ENCODE peak calls at places on chromosomes 13 and 19, in four cellular contexts. X is AG09309, E is HFF-Myc, I is heart right ventricle. A is an unnamed sample.
A peak's percentile ranks its signal among the peaks of the same experiment; 100 is the strongest.

GRCh38 chr19:47427241-47428176 is 8.2 kb upstream of the MEIS3 start:
- DNase-seq in E (no peak), X (no peak), I (peak; percentile 39), A (peak; percentile 78)

GRCh38 chr19:16051254-16052025 is 24.9 kb upstream of the TPM4 start:
- DNase-seq in X (no peak), I (no peak), E (no peak), A (peak; percentile 72)

GRCh38 chr19:10553087-10553667 is 9.5 kb downstream of the ATG4D start:
- DNase-seq in I (no peak), E (no peak), X (no peak), A (peak; percentile 33)

GRCh38 chr13:110303644-110304043 is 3.3 kb downstream of the COL4A1 start:
- DNase-seq in E (no peak), X (no peak), I (no peak), A (no peak)

GRCh38 chr13:95115525-95115924 is 185.7 kb downstream of the ABCC4 start:
- DNase-seq in E (no peak), I (no peak), X (no peak), A (no peak)

GRCh38 chr13:26926371-26926770 is 165.8 kb upstream of the GPR12 start:
- DNase-seq in E (no peak), I (no peak), X (no peak), A (no peak)

GRCh38 chr19:2331601-2332246 is 3.2 kb downstream of the SPPL2B start:
- DNase-seq in I (no peak), E (no peak), X (no peak), A (no peak)

GRCh38 chr13:99339736-99340392 is 32.7 kb upstream of the GPR183 start:
- DNase-seq in I (no peak), E (no peak), X (no peak), A (peak; percentile 61)

GRCh38 chr13:113001251-113002140 is 32.5 kb downstream of the MCF2L start:
- DNase-seq in I (no peak), E (no peak), X (no peak), A (no peak)

GRCh38 chr13:43895940-43896339 is 16.2 kb downstream of the LACC1 start:
- DNase-seq in E (no peak), I (no peak), X (no peak), A (no peak)

DNA sequence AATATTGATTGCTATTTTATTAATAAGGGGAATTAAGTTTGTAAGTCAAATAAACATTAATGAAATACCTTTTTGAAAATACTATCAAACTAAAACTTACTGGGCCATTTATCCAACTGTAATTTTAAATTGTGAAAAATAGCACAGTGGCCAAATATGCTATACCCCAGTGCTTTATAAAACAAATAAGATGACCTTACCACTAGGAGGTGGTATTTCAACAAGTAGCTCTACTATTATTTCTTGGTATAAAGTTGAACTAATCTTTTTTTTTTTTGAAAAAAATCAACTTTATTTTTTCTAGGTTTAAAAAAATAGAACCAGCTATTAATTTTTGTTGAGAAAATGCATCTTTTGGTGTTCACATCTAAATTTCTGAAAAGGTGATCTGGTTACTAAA is 14.7 kb downstream of the LACC1 start:
- DNase-seq in I (no peak), X (no peak), E (no peak), A (no peak)
- TF ChIP-seq CTCF in I (no peak), X (no peak), E (no peak), A (no peak)

DNA sequence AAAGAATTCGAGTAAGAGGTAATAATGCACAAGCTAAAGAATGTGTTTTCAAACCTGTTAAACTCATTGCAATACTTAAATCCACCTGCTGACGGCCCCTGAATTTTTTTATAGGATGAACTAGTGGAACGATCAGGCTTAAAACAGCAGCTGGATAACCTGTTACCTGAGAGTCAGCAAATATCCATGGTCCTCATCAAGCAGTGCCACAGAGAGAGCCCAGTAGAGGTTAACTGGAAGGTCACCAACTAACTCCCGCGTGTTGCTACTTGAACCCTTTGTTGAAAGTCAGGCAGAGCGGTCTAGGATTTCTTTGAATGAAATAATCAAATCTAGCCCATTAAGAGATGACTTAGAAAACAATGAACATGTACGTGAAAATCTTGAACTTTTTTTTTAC is 47.6 kb upstream of the SPRY2 start:
- DNase-seq in X (no peak), E (no peak), I (no peak), A (no peak)
- TF ChIP-seq CTCF in X (no peak), E (no peak), I (no peak), A (no peak)

DNA sequence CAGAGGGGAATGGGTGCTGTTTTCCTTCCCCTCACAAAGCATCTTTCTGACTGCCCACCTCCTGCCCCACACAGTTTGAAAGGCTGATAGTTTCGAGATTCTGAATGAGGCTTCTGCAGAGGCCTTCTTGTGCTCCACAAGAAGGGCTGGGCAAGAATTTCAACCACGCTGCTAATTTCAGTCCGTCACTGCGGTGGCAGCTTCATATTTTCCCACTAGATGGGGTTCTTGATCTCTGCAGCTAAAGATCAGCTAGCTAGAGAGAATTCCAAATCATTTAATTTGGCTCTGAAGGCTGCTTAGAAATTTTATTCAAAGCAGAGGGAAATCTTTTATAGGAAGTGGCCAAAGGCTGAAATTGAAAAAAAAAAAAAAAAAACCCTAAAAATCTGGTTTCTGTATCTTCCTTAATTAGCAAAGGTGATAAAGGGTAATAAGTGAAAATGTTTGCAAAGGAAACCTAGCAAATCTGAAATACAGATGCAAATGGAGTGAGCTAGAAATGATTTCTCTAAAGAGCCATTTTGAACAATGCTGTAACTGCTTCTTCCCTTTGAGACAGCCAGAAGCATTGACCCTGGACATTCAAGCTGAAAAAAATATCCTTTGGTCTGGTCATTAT is 38.0 kb upstream of the C13orf42 start:
- DNase-seq in I (peak; percentile 21), E (no peak), X (peak; percentile 31), A (peak; percentile 22)
- TF ChIP-seq CTCF in I (peak; percentile 35), E (peak; percentile 42), X (peak; percentile 72), A (peak; percentile 18)

GRCh38 chr19:14197882-14198281 is 8.1 kb downstream of the ADGRL1 start:
- DNase-seq in E (no peak), I (no peak), X (no peak), A (no peak)

GRCh38 chr19:14203258-14203657 is 2.7 kb downstream of the ADGRL1 start:
- DNase-seq in X (no peak), I (no peak), E (no peak), A (peak; percentile 34)

GRCh38 chr19:14198384-14199376 is 7.3 kb downstream of the ADGRL1 start:
- DNase-seq in X (no peak), E (no peak), I (no peak), A (no peak)
- TF ChIP-seq CTCF in X (peak; percentile 20), E (peak; percentile 29), I (no peak), A (no peak)

GRCh38 chr19:8083141-8083540 is 30.6 kb downstream of the CCL25 start:
- DNase-seq in X (no peak), E (no peak), I (no peak), A (no peak)
- TF ChIP-seq CTCF in X (no peak), E (no peak), I (no peak), A (no peak)

A was measured in activated CD8-positive, alpha-beta T cell treated with anti-CD3 and anti-CD28 coated beads for 36 hours.